ENCODE peak calls at places on chromosome 15, in four cellular contexts. M is tibial artery, G is AG09309, H is HFF-Myc. F is an unnamed sample.

GRCh38 chr15:35973019-35973418 is 427.1 kb upstream of the DPH6 start:
- DNase-seq in H (no peak), G (no peak), M (no peak), F (no peak)

GRCh38 chr15:93025625-93025982 is 63.4 kb downstream of the RGMA start:
- DNase-seq in G (no peak), H (no peak), M (no peak), F (no peak)

GRCh38 chr15:97893988-97894387 is 66.5 kb upstream of the ARRDC4 start:
- DNase-seq in G (no peak), H (no peak), M (no peak), F (no peak)

GRCh38 chr15:99058421-99058870 is 46.4 kb upstream of the SYNM start:
- DNase-seq in H (no peak), M (no peak), G (no peak), F (no peak)

GRCh38 chr15:26771917-26772587 is 814 bp downstream of the GABRB3 start:
- DNase-seq in H (no peak), M (no peak), G (no peak), F (no peak)

GRCh38 chr15:83320404-83320803 is 35.9 kb upstream of the BNC1 start:
- DNase-seq in G (peak; percentile 45), M (no peak), H (no peak), F (no peak)

GRCh38 chr15:55496716-55497115 is 11.3 kb downstream of the DNAAF4 start:
- DNase-seq in M (no peak), H (no peak), G (no peak), F (no peak)

GRCh38 chr15:97989330-97989729 is 28.8 kb downstream of the ARRDC4 start:
- DNase-seq in G (no peak), H (no peak), M (no peak), F (no peak)

GRCh38 chr15:77579498-77580188 is 53.1 kb downstream of the LINGO1 start:
- DNase-seq in H (no peak), M (no peak), G (no peak), F (no peak)

GRCh38 chr15:61206767-61207166 is 22.3 kb downstream of the RORA start:
- DNase-seq in H (no peak), M (no peak), G (no peak), F (no peak)

GRCh38 chr15:94287794-94288246 is 56.5 kb downstream of the MCTP2 start:
- DNase-seq in H (no peak), G (no peak), M (no peak), F (no peak)

GRCh38 chr15:49649987-49650386 is 29.1 kb downstream of the DTWD1 start:
- DNase-seq in H (no peak), G (no peak), M (no peak), F (no peak)

GRCh38 chr15:77515613-77516012 is 94.9 kb downstream of the HMG20A start:
- DNase-seq in M (peak; percentile 21), H (no peak), G (no peak), F (no peak)

GRCh38 chr15:66714543-66714981 is 12.5 kb downstream of the SMAD6 start:
- DNase-seq in H (no peak), M (no peak), G (no peak), F (no peak)

DNA sequence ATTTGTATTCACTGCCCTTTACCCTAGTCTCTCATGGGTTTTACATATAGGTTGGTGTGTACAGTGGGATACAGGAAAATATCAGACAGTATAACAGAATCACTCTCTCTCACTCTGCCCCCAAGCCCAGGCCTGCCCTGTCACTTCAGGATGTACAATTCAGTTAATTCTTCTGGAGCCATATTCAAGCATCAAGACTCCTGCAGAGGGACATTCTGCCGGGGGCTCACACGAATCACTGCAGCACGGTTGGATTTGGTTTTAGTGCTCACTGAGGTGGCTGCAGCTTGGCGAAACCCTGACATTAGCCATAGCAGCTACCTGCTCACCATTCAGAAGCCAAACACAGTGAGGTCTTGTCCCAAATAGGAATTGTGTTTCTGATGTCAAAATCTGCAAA is 83.0 kb downstream of the CHSY1 start:
- DNase-seq in H (no peak), M (no peak), G (no peak), F (no peak)
- H3K4me3 ChIP-seq in H (no peak overlapping the region), M (no peak overlapping the region), G (no peak overlapping the region), F (no peak overlapping the region)

GRCh38 chr15:39784125-39784524 is 1.5 kb upstream of the FSIP1 start:
- DNase-seq in H (no peak), M (no peak), G (no peak), F (no peak)
- H3K4me3 ChIP-seq in H (peak overlapping the region; percentile 83), M (no peak overlapping the region), G (peak overlapping the region; percentile 4), F (peak overlapping the region; percentile 93)

DNA sequence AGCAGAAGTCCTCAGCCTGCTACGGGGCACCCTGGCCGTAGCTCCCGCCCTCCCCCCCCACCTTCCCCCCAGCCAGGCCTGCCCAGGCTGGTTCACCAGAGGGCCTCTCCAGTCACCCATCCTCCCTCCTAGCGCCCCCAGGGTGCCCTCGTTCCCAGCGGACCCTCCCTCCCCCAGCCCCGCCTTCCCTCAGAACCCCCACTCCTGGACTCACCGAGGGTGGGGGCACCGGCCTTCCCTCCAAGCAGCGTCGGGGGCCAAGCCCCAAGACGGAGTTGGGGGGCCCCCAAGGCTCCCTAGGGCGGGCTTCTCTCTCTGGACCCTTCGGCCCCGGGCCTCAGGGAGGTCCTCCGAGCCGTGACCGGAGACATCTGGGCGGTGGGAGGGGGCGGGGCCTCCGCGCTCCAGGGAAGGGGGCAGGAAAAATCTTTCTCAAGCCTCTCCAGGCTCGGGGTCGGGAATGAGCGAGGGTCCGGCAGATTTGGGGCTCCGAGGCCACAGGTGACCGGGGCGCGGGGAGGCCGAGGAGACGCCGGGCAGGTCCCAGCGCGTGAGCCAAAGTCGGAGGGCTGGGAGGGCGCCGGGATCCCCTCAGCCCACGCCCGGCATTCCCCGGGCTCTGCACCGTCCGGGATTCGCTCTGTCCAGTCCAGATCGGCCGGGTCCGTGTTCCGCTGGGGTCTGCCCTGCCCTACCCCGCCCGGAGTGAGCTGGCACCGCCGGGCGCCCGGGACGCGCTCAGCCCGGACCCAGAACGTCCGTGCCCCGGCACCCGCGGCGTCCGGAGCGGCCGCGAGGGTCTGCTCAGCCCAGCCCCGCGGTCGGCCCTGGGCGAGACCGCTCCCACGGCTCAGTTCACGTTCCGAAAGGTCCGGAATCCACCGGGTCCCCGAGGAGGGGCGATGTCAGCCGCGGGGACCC is 995 bp downstream of the INSYN1 start:
- DNase-seq in G (no peak), M (no peak), H (no peak), F (no peak)
- H3K4me3 ChIP-seq in G (peak overlapping the region; percentile 51), M (peak overlapping the region; percentile 60), H (peak overlapping the region; percentile 13), F (peak overlapping the region; percentile 45)

DNA sequence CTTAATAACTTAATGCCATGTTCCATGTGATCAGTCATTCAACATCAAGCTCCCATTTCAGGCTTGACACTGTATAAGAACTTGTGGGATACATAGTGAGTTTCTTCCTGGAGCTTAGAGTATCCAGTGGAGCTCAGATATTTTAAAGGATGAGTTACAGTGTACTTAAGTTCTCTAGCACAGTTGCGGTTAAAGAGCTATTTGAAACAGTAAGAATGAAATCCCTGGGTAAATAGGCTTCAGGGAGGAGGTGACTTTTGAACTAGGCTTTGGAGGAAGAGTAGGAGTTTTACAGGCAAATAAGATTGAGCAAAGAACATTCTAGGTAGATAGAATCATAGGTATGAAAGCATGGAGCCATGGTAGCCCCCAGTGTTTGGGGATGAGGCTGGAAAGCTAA is 3.8 kb downstream of the ZNF592 start:
- DNase-seq in G (no peak), M (no peak), H (no peak), F (no peak)
- H3K4me3 ChIP-seq in G (no peak overlapping the region), M (no peak overlapping the region), H (no peak overlapping the region), F (no peak overlapping the region)

DNA sequence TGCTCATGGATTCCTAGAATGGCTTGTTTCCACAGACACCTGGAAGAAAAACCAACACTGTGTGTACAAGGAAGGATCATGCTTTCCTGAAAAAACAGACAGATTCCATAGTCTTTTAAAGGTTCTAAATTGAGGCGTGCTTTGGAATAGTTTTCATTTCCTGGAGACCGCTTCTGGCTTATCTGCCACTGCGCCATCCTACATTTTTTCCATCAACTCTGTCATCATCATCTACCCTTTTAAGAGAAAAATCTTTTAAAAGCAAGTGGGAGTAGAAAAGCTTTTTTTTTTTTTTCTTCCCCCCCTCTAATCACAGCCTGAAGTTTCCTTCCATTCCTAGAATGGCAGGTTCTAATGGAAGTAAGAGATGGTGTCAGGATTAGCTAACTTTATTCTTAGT is 379.4 kb upstream of the C2CD4B start:
- DNase-seq in M (no peak), G (no peak), H (no peak), F (no peak)
- H3K4me3 ChIP-seq in M (no peak overlapping the region), G (no peak overlapping the region), H (no peak overlapping the region), F (no peak overlapping the region)